ENCODE peak calls at places on chromosomes 7 and 10, in eight cellular contexts. D is neuronal stem cell, A is SHP77, B is adrenal gland, O is RWPE1, R is adipocyte, V is NCI-H187 treated with DMSO at 0.1 percent for 48 hours, J is posterior cingulate gyrus. M is an unnamed sample.

GRCh38 chr7:34075976-34076375 is 170.6 kb downstream of the BMPER start:
- DNase-seq in D (no peak), A (no peak), B (no peak), O (no peak), R (peak; percentile 23), V (no peak), J (no peak), M (no peak)

GRCh38 chr7:85023066-85023687 is 163.7 kb downstream of the SEMA3D start:
- DNase-seq in D (peak; percentile 53), A (peak; percentile 43), B (peak; percentile 50), O (peak; percentile 26), R (peak; percentile 84), V (no peak), J (no peak), M (peak; percentile 49)

GRCh38 chr7:93921607-93922446 is at the start of gene GNG11:
- DNase-seq in D (peak; percentile 49), A (no peak), B (peak; percentile 80), O (peak; percentile 30), R (peak; percentile 88), V (no peak), J (peak; percentile 23), M (peak; percentile 67)

GRCh38 chr10:97887399-97887798 is 37.8 kb downstream of the GOLGA7B start:
- DNase-seq in D (no peak), A (no peak), B (no peak), O (no peak), R (no peak), V (no peak), J (no peak), M (peak; percentile 33)

GRCh38 chr10:117443677-117444022 is 68.4 kb upstream of the PDZD8 start:
- DNase-seq in D (no peak), A (no peak), B (no peak), O (no peak), R (no peak), V (no peak), J (no peak), M (no peak)

GRCh38 chr10:73136627-73137026 is 26.4 kb downstream of the NUDT13 start:
- DNase-seq in D (no peak), A (no peak), B (no peak), O (no peak), R (no peak), V (no peak), J (no peak), M (no peak)

GRCh38 chr7:117032810-117033209 is 79.5 kb downstream of the ST7 start:
- DNase-seq in D (no peak), A (no peak), B (no peak), O (no peak), R (no peak), V (no peak), J (no peak), M (no peak)

GRCh38 chr10:103663802-103664201 is 170.3 kb downstream of the NEURL1 start:
- DNase-seq in D (no peak), A (no peak), B (no peak), O (no peak), R (peak; percentile 60), V (no peak), J (peak; percentile 72), M (no peak)

GRCh38 chr7:46512901-46513431 is 591.9 kb upstream of the IGFBP3 start:
- DNase-seq in D (no peak), A (no peak), B (no peak), O (no peak), R (no peak), V (no peak), J (no peak), M (no peak)

GRCh38 chr10:31149835-31150512 is 118.3 kb upstream of the ZNF438 start:
- DNase-seq in D (no peak), A (no peak), B (no peak), O (no peak), R (no peak), V (no peak), J (no peak), M (no peak)

GRCh38 chr10:117135026-117135372 is 3.1 kb downstream of the VAX1 start:
- DNase-seq in D (no peak), A (no peak), B (no peak), O (no peak), R (no peak), V (no peak), J (no peak), M (no peak)

GRCh38 chr10:17644485-17644964 is 574 bp downstream of the STAM start:
- DNase-seq in D (no peak), A (peak; percentile 45), B (peak; percentile 29), O (peak; percentile 19), R (no peak), V (no peak), J (no peak), M (peak; percentile 30)

GRCh38 chr7:93719546-93719945 is 145.0 kb upstream of the CALCR start:
- DNase-seq in D (no peak), A (no peak), B (no peak), O (no peak), R (no peak), V (no peak), J (no peak), M (no peak)

GRCh38 chr10:125977206-125977605 is 80.8 kb downstream of the FANK1 start:
- DNase-seq in D (no peak), A (no peak), B (no peak), O (no peak), R (no peak), V (no peak), J (no peak), M (no peak)

GRCh38 chr7:50793115-50793946 is 10.6 kb upstream of the GRB10 start:
- DNase-seq in D (peak; percentile 44), A (no peak), B (peak; percentile 77), O (peak; percentile 74), R (peak; percentile 87), V (no peak), J (no peak), M (no peak)

GRCh38 chr7:47571355-47572100 is 10.4 kb downstream of the TNS3 start:
- DNase-seq in D (no peak), A (peak; percentile 91), B (peak; percentile 99), O (peak; percentile 45), R (peak; percentile 76), V (no peak), J (no peak), M (peak; percentile 76)

GRCh38 chr7:24821045-24821853 is 64.0 kb upstream of the GSDME start:
- DNase-seq in D (no peak), A (no peak), B (peak; percentile 39), O (peak; percentile 98), R (peak; percentile 89), V (peak; percentile 21), J (no peak), M (peak; percentile 36)

GRCh38 chr7:157552295-157552993 is 215.6 kb downstream of the DNAJB6 start:
- DNase-seq in D (no peak), A (no peak), B (no peak), O (no peak), R (no peak), V (no peak), J (no peak), M (no peak)

GRCh38 chr7:37683263-37684120 is at the start of gene GPR141:
- DNase-seq in D (no peak), A (no peak), B (peak; percentile 17), O (no peak), R (no peak), V (peak; percentile 62), J (no peak), M (no peak)

GRCh38 chr7:73577627-73578341 is 595 bp downstream of the TBL2 start:
- DNase-seq in D (no peak), A (no peak), B (peak; percentile 35), O (no peak), R (peak; percentile 37), V (no peak), J (no peak), M (no peak)

GRCh38 chr10:18297659-18298058 is 157.4 kb downstream of the CACNB2 start:
- DNase-seq in D (no peak), A (no peak), B (no peak), O (no peak), R (no peak), V (no peak), J (no peak), M (no peak)

GRCh38 chr7:156014808-156015207 is 202.5 kb upstream of the SHH start:
- DNase-seq in D (no peak), A (no peak), B (no peak), O (no peak), R (no peak), V (no peak), J (no peak), M (no peak)

GRCh38 chr10:97277551-97277950 is 14.9 kb downstream of the ARHGAP19 start:
- DNase-seq in D (no peak), A (no peak), B (no peak), O (no peak), R (no peak), V (no peak), J (no peak), M (no peak)

GRCh38 chr10:122911889-122912484 is 1.6 kb downstream of the FAM24A start:
- DNase-seq in D (peak; percentile 82), A (no peak), B (peak; percentile 49), O (peak; percentile 74), R (peak; percentile 61), V (no peak), J (no peak), M (no peak)

GRCh38 chr10:96672491-96673175 is 47.7 kb downstream of the PIK3AP1 start:
- DNase-seq in D (no peak), A (no peak), B (no peak), O (no peak), R (no peak), V (no peak), J (no peak), M (no peak)

GRCh38 chr10:17025444-17026295 is 103.9 kb downstream of the CUBN start:
- DNase-seq in D (no peak), A (no peak), B (no peak), O (peak; percentile 40), R (peak; percentile 95), V (no peak), J (peak; percentile 28), M (no peak)

GRCh38 chr7:39583539-39583938 is 17.3 kb downstream of the YAE1 start:
- DNase-seq in D (no peak), A (no peak), B (no peak), O (no peak), R (no peak), V (no peak), J (no peak), M (no peak)